ENCODE peak calls at places on chromosomes 16 and 17, in five cellular contexts. W is body of pancreas, R is GM12878, U is mucosa of descending colon, F is prostate gland. T is an unnamed sample.

GRCh38 chr16:75296606-75297005 is 45.2 kb upstream of the BCAR1 start:
- DNase-seq in F (no peak), U (no peak), R (no peak), W (peak; percentile 83), T (peak; percentile 63)

GRCh38 chr16:85312174-85312573 is 199.9 kb upstream of the CIBAR2 start:
- DNase-seq in W (no peak), F (no peak), R (no peak), U (no peak), T (no peak)

GRCh38 chr17:57319806-57320205 is 63.5 kb downstream of the MSI2 start:
- DNase-seq in F (no peak), W (no peak), R (no peak), U (no peak), T (no peak)

GRCh38 chr17:48351916-48352332 is 78.1 kb downstream of the SKAP1 start:
- DNase-seq in U (no peak), W (no peak), F (no peak), R (no peak), T (no peak)

GRCh38 chr16:14300631-14301149 is 229.6 kb downstream of the MRTFB start:
- DNase-seq in F (peak; percentile 74), W (peak; percentile 89), R (no peak), U (peak; percentile 65), T (peak; percentile 86)

GRCh38 chr17:4059656-4060055 is 83.2 kb downstream of the ZZEF1 start:
- DNase-seq in W (no peak), U (no peak), F (no peak), R (no peak), T (no peak)

GRCh38 chr16:6446370-6446769 is 886.3 kb upstream of the RBFOX1 start:
- DNase-seq in F (no peak), W (no peak), U (no peak), R (no peak), T (no peak)

GRCh38 chr17:40819528-40820125 is 2.8 kb downstream of the KRT10 start:
- DNase-seq in R (no peak), F (no peak), U (no peak), W (peak; percentile 6), T (no peak)

DNA sequence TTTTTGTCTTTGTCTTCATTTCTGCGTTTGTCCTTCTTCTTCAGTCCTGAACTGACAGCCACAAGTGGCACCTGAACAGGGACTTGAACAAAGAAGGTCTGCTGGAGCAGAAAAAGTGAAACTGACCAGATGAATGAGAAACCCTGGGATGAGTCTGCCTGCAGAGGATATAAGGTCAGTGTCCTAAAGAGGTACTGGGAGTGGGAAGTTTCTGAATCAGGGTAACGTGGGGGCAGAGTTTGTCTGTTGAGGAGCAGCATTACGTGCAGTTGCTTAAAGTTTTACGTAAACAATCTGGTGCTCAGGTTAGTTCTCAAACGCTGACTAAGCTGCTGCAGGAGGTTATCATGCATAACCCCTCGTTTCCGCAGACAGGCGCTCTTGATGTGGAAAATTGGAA is 2057.6 kb downstream of the TP53TG3F start:
- DNase-seq in R (no peak), U (no peak), F (no peak), W (no peak), T (no peak)
- H3K9me3 ChIP-seq in R (no peaks in the 10 kb centered on the region), U (peaks cover 64% of the 10 kb centered on the region), F (no peaks in the 10 kb centered on the region), W (no peaks in the 10 kb centered on the region), T (peaks cover 1% of the 10 kb centered on the region)

GRCh38 chr17:75638893-75639292 is 5.7 kb downstream of the SMIM5 start:
- DNase-seq in R (no peak), F (no peak), W (no peak), U (peak; percentile 48), T (no peak)

GRCh38 chr17:75640556-75641119 is 7.4 kb downstream of the SMIM5 start:
- DNase-seq in F (no peak), W (no peak), R (no peak), U (peak; percentile 46), T (peak; percentile 23)

GRCh38 chr17:75641343-75641742 is 8.1 kb downstream of the SMIM5 start:
- DNase-seq in F (no peak), W (peak; percentile 39), R (no peak), U (no peak), T (peak; percentile 66)

GRCh38 chr17:75639327-75639726 is 6.1 kb downstream of the SMIM5 start:
- DNase-seq in W (no peak), U (no peak), F (no peak), R (no peak), T (no peak)

GRCh38 chr17:75639771-75640555 is 6.7 kb downstream of the SMIM5 start:
- DNase-seq in U (peak; percentile 73), R (no peak), W (peak; percentile 52), F (peak; percentile 74), T (peak; percentile 55)
- H3K4me1 ChIP-seq in U (peaks cover 27% of the 10 kb centered on the region), R (no peaks in the 10 kb centered on the region), W (peaks cover 33% of the 10 kb centered on the region), F (peaks cover 20% of the 10 kb centered on the region), T (no peaks in the 10 kb centered on the region)

GRCh38 chr17:22703786-22704441 is 1011.6 kb downstream of the KCNJ18 start:
- DNase-seq in R (no peak), U (no peak), F (no peak), W (no peak), T (no peak)

GRCh38 chr17:22703204-22703603 is 1010.9 kb downstream of the KCNJ18 start:
- DNase-seq in U (no peak), R (no peak), W (no peak), F (no peak), T (no peak)

GRCh38 chr17:22704674-22705073 is 1012.4 kb downstream of the KCNJ18 start:
- DNase-seq in U (no peak), W (no peak), R (no peak), F (no peak), T (no peak)

DNA sequence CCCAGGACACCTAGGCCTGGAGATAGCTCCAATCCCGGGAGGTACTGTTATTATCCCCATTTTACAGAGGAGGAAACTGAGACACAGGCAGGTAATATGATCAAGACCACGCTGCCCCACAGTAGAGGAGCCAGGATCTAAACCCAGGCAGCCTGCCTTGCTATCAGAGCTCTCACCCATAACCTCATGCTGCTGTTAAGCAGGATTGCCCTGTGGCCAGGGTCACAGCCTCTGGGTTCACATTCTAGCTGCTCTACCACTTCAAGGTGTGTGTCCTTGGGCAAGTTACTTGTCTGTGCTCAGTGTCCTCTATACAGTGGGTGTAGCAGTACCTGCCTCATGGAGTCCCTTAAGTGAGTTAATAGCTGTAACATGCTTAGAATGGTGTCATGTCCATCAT is 1015.3 kb downstream of the KCNJ18 start:
- DNase-seq in W (no peak), F (no peak), U (no peak), R (no peak), T (no peak)
- H3K9me3 ChIP-seq in W (no peaks in the 10 kb centered on the region), F (no peaks in the 10 kb centered on the region), U (peaks cover 90% of the 10 kb centered on the region), R (no peaks in the 10 kb centered on the region), T (no peaks in the 10 kb centered on the region)

GRCh38 chr17:42253601-42254000 is 22.6 kb downstream of the STAT5B start:
- DNase-seq in U (no peak), W (no peak), R (no peak), F (no peak), T (no peak)

GRCh38 chr17:42253173-42253545 is 23.0 kb downstream of the STAT5B start:
- DNase-seq in W (no peak), R (no peak), F (no peak), U (no peak), T (no peak)

GRCh38 chr17:42252528-42253172 is 23.5 kb downstream of the STAT5B start:
- DNase-seq in W (no peak), U (no peak), F (no peak), R (no peak), T (no peak)

GRCh38 chr17:42249681-42250446 is 26.3 kb downstream of the STAT5B start:
- DNase-seq in F (no peak), R (peak; percentile 17), U (no peak), W (no peak), T (no peak)

DNA sequence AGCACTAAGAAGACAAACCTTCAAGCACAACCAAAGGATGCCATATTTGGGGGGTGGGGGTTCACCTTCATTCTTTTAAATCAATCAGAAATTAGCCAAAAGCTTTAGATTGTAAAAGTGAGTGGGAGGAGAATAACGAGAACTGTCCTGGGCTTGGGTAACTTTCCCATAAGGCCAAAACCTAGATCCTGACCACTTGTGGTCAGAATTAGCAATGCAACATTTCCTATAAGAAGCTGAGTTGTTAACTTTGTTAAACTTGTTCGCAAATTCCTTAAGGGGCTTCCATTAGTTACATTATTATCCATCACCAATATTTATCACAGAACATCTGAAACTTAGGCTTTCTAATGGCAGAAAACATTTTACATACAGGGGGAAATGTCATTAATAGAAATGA is 25.1 kb downstream of the STAT5B start:
- DNase-seq in F (no peak), W (no peak), U (no peak), R (no peak), T (no peak)
- H3K4me1 ChIP-seq in F (no peaks in the 10 kb centered on the region), W (peaks cover 36% of the 10 kb centered on the region), U (no peaks in the 10 kb centered on the region), R (peaks cover 27% of the 10 kb centered on the region), T (peaks cover 4% of the 10 kb centered on the region)

DNA sequence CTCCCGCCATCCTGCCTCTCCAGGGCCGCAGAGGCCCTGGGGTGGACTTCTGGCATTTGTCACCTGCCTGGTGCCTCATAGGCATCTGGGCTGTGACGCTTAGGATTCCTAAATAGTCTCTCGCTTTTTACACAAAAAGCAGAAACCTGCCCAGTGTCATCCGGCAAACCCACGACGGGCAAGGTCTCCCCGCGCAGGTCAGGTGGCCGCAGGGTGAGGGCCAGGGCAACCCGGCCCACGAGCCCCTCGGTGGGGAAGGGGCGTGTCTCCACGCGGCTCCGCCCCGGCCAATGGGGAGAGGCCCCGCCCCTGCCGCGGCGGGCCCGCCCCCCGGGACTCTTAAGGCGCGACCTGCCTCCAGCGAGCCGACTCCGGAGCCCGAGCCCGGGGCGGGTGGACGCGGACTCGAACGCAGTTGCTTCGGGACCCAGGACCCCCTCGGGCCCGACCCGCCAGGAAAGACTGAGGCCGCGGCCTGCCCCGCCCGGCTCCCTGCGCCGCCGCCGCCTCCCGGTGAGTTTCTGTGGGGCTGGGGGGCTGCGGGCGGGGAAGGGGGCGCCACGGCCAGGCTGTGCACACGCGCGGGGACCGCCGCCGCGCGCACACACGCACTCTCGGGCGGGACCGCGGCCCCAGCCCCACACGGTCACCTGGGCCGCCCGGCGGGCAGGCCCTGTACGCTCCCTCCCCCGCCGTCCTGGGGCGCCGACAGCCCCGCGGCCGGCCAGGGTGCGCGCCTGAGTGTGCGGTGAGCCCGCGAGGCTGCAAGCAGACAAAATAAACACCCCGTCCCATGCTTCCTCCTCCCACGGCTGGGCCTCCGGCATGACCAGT is at the start of gene VASN:
- DNase-seq in W (peak; percentile 80), R (no peak), U (peak; percentile 81), F (peak; percentile 85), T (peak; percentile 94)
- H3K9me3 ChIP-seq in W (no peaks in the 10 kb centered on the region), R (no peaks in the 10 kb centered on the region), U (no peaks in the 10 kb centered on the region), F (no peaks in the 10 kb centered on the region), T (no peaks in the 10 kb centered on the region)

DNA sequence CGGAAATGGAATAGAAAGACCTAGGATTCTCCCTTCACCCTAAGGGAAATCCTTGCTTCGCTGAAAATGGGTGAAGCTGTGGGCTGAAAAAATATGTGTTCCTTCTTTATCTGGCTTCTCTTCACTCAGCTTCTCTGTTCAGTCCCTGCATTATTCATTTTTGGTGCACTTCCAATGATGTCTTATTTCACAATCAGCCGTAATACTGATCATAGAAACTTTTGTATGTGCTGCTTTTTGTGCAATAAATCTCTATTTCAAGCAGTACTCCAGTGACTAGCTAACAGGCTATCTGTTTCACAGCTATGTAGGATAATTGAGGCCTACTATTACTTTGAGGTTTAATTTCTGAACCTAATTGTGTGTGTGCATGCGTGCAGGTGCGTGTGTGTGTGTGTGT is 144.6 kb downstream of the FOXL1 start:
- DNase-seq in W (no peak), R (no peak), U (no peak), F (no peak), T (no peak)
- H3K4me1 ChIP-seq in W (no peaks in the 10 kb centered on the region), R (no peaks in the 10 kb centered on the region), U (no peaks in the 10 kb centered on the region), F (no peaks in the 10 kb centered on the region), T (peaks cover 2% of the 10 kb centered on the region)

T was measured in right cardiac atrium.